ENCODE peak calls at places on chromosome 21, in six cellular contexts. One of them, this sample, is unnamed.

GRCh38 chr21:30480145-30480544 is at the start of gene KRTAP19-1:
- DNase-seq in stomach: no peak
- DNase-seq in endothelial cell of umbilical vein: no peak
- DNase-seq in suprapubic skin: no peak
- DNase-seq in esophagus muscularis mucosa: no peak
- DNase-seq in GM23338: no peak
- DNase-seq in this sample: no peak

GRCh38 chr21:41149199-41149598 is 18.8 kb upstream of the BACE2 start:
- DNase-seq in stomach: no peak
- DNase-seq in endothelial cell of umbilical vein: no peak
- DNase-seq in suprapubic skin: no peak
- DNase-seq in esophagus muscularis mucosa: no peak
- DNase-seq in GM23338: no peak
- DNase-seq in this sample: no peak

GRCh38 chr21:37658994-37659458 is 257.2 kb downstream of the KCNJ6 start:
- DNase-seq in stomach: no peak
- DNase-seq in endothelial cell of umbilical vein: peak; percentile 95
- DNase-seq in suprapubic skin: no peak
- DNase-seq in esophagus muscularis mucosa: no peak
- DNase-seq in GM23338: no peak
- DNase-seq in this sample: no peak

GRCh38 chr21:16865612-16866011 is 647.2 kb upstream of the CXADR start:
- DNase-seq in stomach: no peak
- DNase-seq in endothelial cell of umbilical vein: no peak
- DNase-seq in suprapubic skin: no peak
- DNase-seq in esophagus muscularis mucosa: no peak
- DNase-seq in GM23338: no peak
- DNase-seq in this sample: no peak

GRCh38 chr21:26881504-26882228 is 36.5 kb upstream of the ADAMTS1 start:
- DNase-seq in stomach: no peak
- DNase-seq in endothelial cell of umbilical vein: peak; percentile 39
- DNase-seq in suprapubic skin: no peak
- DNase-seq in esophagus muscularis mucosa: no peak
- DNase-seq in GM23338: peak; percentile 44
- DNase-seq in this sample: no peak

GRCh38 chr21:24007592-24007991 is 1599.7 kb downstream of the MRPL39 start:
- DNase-seq in stomach: no peak
- DNase-seq in endothelial cell of umbilical vein: no peak
- DNase-seq in suprapubic skin: no peak
- DNase-seq in esophagus muscularis mucosa: no peak
- DNase-seq in GM23338: no peak
- DNase-seq in this sample: no peak

GRCh38 chr21:31580866-31581276 is 78.6 kb upstream of the SOD1 start:
- DNase-seq in stomach: peak; percentile 75
- DNase-seq in endothelial cell of umbilical vein: peak; percentile 60
- DNase-seq in suprapubic skin: no peak
- DNase-seq in esophagus muscularis mucosa: no peak
- DNase-seq in GM23338: peak; percentile 86
- DNase-seq in this sample: no peak

GRCh38 chr21:20802631-20803260 is 195.5 kb upstream of the NCAM2 start:
- DNase-seq in stomach: no peak
- DNase-seq in endothelial cell of umbilical vein: no peak
- DNase-seq in suprapubic skin: no peak
- DNase-seq in esophagus muscularis mucosa: no peak
- DNase-seq in GM23338: no peak
- DNase-seq in this sample: no peak

GRCh38 chr21:40351006-40351405 is 483.8 kb downstream of the PCP4 start:
- DNase-seq in stomach: no peak
- DNase-seq in endothelial cell of umbilical vein: no peak
- DNase-seq in suprapubic skin: no peak
- DNase-seq in esophagus muscularis mucosa: no peak
- DNase-seq in GM23338: no peak
- DNase-seq in this sample: no peak

GRCh38 chr21:15010645-15011044 is 54.2 kb downstream of the NRIP1 start:
- DNase-seq in stomach: no peak
- DNase-seq in endothelial cell of umbilical vein: no peak
- DNase-seq in suprapubic skin: no peak
- DNase-seq in esophagus muscularis mucosa: no peak
- DNase-seq in GM23338: no peak
- DNase-seq in this sample: no peak

GRCh38 chr21:35428489-35428888 is 379.4 kb upstream of the RUNX1 start:
- DNase-seq in stomach: no peak
- DNase-seq in endothelial cell of umbilical vein: no peak
- DNase-seq in suprapubic skin: peak; percentile 61
- DNase-seq in esophagus muscularis mucosa: no peak
- DNase-seq in GM23338: peak; percentile 16
- DNase-seq in this sample: no peak

GRCh38 chr21:15365751-15366392 is 301.1 kb upstream of the NRIP1 start:
- DNase-seq in stomach: no peak
- DNase-seq in endothelial cell of umbilical vein: no peak
- DNase-seq in suprapubic skin: no peak
- DNase-seq in esophagus muscularis mucosa: no peak
- DNase-seq in GM23338: peak; percentile 37
- DNase-seq in this sample: no peak

GRCh38 chr21:41141031-41141457 is 26.9 kb upstream of the BACE2 start:
- DNase-seq in stomach: no peak
- DNase-seq in endothelial cell of umbilical vein: peak; percentile 40
- DNase-seq in suprapubic skin: no peak
- DNase-seq in esophagus muscularis mucosa: no peak
- DNase-seq in GM23338: no peak
- DNase-seq in this sample: no peak

GRCh38 chr21:34834307-34834706 is 165.5 kb downstream of the CLIC6 start:
- DNase-seq in stomach: no peak
- DNase-seq in endothelial cell of umbilical vein: no peak
- DNase-seq in suprapubic skin: no peak
- DNase-seq in esophagus muscularis mucosa: no peak
- DNase-seq in GM23338: no peak
- DNase-seq in this sample: no peak

GRCh38 chr21:28644762-28645161 is 347.9 kb downstream of the LTN1 start:
- DNase-seq in stomach: no peak
- DNase-seq in endothelial cell of umbilical vein: no peak
- DNase-seq in suprapubic skin: no peak
- DNase-seq in esophagus muscularis mucosa: no peak
- DNase-seq in GM23338: no peak
- DNase-seq in this sample: no peak

GRCh38 chr21:38136201-38136600 is 120.6 kb upstream of the KCNJ15 start:
- DNase-seq in stomach: no peak
- DNase-seq in endothelial cell of umbilical vein: no peak
- DNase-seq in suprapubic skin: no peak
- DNase-seq in esophagus muscularis mucosa: no peak
- DNase-seq in GM23338: no peak
- DNase-seq in this sample: no peak

GRCh38 chr21:34684174-34684876 is 15.5 kb downstream of the CLIC6 start:
- DNase-seq in stomach: no peak
- DNase-seq in endothelial cell of umbilical vein: no peak
- DNase-seq in suprapubic skin: no peak
- DNase-seq in esophagus muscularis mucosa: no peak
- DNase-seq in GM23338: no peak
- DNase-seq in this sample: no peak

GRCh38 chr21:37849703-37850102 is 66.6 kb downstream of the KCNJ6 start:
- DNase-seq in stomach: no peak
- DNase-seq in endothelial cell of umbilical vein: peak; percentile 41
- DNase-seq in suprapubic skin: no peak
- DNase-seq in esophagus muscularis mucosa: no peak
- DNase-seq in GM23338: peak; percentile 47
- DNase-seq in this sample: no peak

GRCh38 chr21:46361937-46362336 is 38.0 kb downstream of the PCNT start:
- DNase-seq in stomach: no peak
- DNase-seq in endothelial cell of umbilical vein: no peak
- DNase-seq in suprapubic skin: no peak
- DNase-seq in esophagus muscularis mucosa: no peak
- DNase-seq in GM23338: no peak
- DNase-seq in this sample: no peak

GRCh38 chr21:14273736-14274538 is 58.0 kb downstream of the RBM11 start:
- DNase-seq in stomach: peak; percentile 44
- DNase-seq in endothelial cell of umbilical vein: no peak
- DNase-seq in suprapubic skin: peak; percentile 65
- DNase-seq in esophagus muscularis mucosa: no peak
- DNase-seq in GM23338: peak; percentile 72
- DNase-seq in this sample: peak; percentile 62

GRCh38 chr21:38797470-38797869 is 8.3 kb upstream of the ETS2 start:
- DNase-seq in stomach: no peak
- DNase-seq in endothelial cell of umbilical vein: no peak
- DNase-seq in suprapubic skin: no peak
- DNase-seq in esophagus muscularis mucosa: no peak
- DNase-seq in GM23338: no peak
- DNase-seq in this sample: no peak

GRCh38 chr21:46226920-46227599 is 1.5 kb downstream of the LSS start:
- DNase-seq in stomach: no peak
- DNase-seq in endothelial cell of umbilical vein: no peak
- DNase-seq in suprapubic skin: peak; percentile 60
- DNase-seq in esophagus muscularis mucosa: no peak
- DNase-seq in GM23338: no peak
- DNase-seq in this sample: no peak

GRCh38 chr21:22575165-22575584 is 1577.0 kb downstream of the NCAM2 start:
- DNase-seq in stomach: no peak
- DNase-seq in endothelial cell of umbilical vein: peak; percentile 93
- DNase-seq in suprapubic skin: no peak
- DNase-seq in esophagus muscularis mucosa: no peak
- DNase-seq in GM23338: peak; percentile 72
- DNase-seq in this sample: no peak

GRCh38 chr21:45995686-45996179 is 14.2 kb downstream of the COL6A1 start:
- DNase-seq in stomach: peak; percentile 19
- DNase-seq in endothelial cell of umbilical vein: no peak
- DNase-seq in suprapubic skin: no peak
- DNase-seq in esophagus muscularis mucosa: no peak
- DNase-seq in GM23338: no peak
- DNase-seq in this sample: peak; percentile 15

DNA sequence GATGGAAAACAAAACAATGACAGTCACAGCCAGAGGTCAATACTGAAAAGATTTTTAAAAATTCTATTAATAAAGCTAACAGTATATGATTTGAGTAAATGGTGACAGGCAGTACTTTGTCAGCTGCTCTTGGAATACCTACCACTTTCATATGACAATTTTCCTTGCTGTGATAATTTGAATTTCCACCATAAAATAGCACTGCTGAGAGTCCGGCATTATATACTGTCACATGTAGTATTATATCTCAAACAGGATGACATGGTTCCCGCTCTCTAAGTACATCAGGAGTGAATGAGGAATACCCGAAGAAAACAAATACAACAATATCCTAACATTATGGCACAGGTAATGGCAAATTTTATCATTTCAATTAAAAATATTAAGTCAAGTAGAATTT is 146.8 kb upstream of the TMPRSS15 start:
- DNase-seq in stomach: no peak
- DNase-seq in endothelial cell of umbilical vein: no peak
- DNase-seq in suprapubic skin: no peak
- DNase-seq in esophagus muscularis mucosa: no peak
- DNase-seq in GM23338: no peak
- DNase-seq in this sample: no peak
- TF ChIP-seq POLR2AphosphoS5 in stomach: no peak
- TF ChIP-seq POLR2AphosphoS5 in endothelial cell of umbilical vein: no peak
- TF ChIP-seq POLR2AphosphoS5 in suprapubic skin: no peak
- TF ChIP-seq POLR2AphosphoS5 in esophagus muscularis mucosa: no peak
- TF ChIP-seq POLR2AphosphoS5 in GM23338: no peak
- TF ChIP-seq POLR2AphosphoS5 in this sample: no peak

DNA sequence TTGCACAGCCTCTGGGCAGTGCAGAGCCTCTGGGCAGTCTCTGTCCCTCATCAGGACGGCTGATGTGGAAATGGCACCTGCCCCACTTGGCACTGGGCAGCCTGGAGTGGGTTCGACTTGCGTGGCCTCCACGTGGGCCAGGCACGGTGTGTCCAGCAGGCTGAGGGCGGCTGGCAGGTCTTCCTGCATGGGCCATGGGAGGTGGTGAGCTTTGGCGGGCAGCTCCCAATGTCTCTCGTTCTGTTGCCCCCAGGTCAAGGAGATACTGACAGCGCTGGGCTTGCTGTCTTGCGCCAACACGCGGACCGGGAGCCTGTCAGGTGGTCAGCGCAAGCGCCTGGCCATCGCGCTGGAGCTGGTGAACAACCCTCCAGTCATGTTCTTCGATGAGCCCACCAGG is 33.2 kb downstream of the TFF3 start:
- DNase-seq in stomach: no peak
- DNase-seq in endothelial cell of umbilical vein: no peak
- DNase-seq in suprapubic skin: no peak
- DNase-seq in esophagus muscularis mucosa: no peak
- DNase-seq in GM23338: no peak
- DNase-seq in this sample: no peak
- TF ChIP-seq POLR2AphosphoS5 in stomach: no peak
- TF ChIP-seq POLR2AphosphoS5 in endothelial cell of umbilical vein: no peak
- TF ChIP-seq POLR2AphosphoS5 in suprapubic skin: no peak
- TF ChIP-seq POLR2AphosphoS5 in esophagus muscularis mucosa: no peak
- TF ChIP-seq POLR2AphosphoS5 in GM23338: no peak
- TF ChIP-seq POLR2AphosphoS5 in this sample: no peak

DNA sequence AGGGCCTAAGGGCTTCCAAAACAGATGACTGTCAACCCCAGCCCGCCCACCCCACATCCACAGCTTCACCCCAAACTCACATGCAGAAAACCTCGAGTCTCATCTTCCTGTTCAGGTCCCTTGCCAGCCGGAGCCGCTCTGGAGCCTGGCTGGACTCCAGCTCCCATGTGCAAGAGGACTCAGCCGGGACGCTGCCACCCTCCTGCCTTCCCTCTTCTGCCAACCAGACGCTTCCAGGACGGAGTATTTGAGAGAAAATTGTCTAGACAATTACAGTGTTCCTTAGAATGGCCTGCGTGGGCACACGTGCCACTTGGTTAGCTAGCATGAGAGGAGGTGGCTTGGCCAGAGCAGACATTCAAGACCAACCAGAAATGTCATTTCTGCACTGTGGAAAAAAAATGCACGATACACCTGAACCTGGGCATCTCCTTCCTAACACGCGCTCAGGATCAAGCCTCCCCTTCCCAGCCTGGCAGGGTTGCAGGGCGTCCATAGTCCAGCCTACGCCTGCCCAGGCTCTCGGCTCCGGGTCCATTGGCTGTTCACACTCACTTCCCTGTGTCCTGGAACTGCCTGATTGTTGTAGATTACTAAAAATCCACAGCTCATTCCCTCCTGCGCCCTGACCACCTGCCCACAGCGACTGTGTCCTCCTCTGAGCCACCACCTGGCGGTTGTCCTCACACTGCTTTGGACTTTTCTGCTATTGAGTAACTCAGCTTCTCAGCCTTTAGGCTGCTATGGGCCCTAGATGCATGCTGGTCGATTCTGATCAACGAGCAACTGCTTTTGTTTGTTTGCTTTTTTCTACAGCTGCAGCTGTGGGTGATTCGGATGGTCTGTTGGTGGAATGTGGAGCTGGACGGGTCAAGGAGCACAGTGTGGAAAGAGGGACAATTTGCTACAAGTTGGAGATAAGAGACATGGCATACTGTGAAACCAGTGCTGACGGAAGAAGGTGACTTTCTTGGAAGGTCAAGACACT is at the start of gene CLDN14:
- DNase-seq in stomach: peak; percentile 65
- DNase-seq in endothelial cell of umbilical vein: no peak
- DNase-seq in suprapubic skin: no peak
- DNase-seq in esophagus muscularis mucosa: no peak
- DNase-seq in GM23338: no peak
- DNase-seq in this sample: peak; percentile 33
- TF ChIP-seq POLR2AphosphoS5 in stomach: no peak
- TF ChIP-seq POLR2AphosphoS5 in endothelial cell of umbilical vein: no peak
- TF ChIP-seq POLR2AphosphoS5 in suprapubic skin: no peak
- TF ChIP-seq POLR2AphosphoS5 in esophagus muscularis mucosa: no peak
- TF ChIP-seq POLR2AphosphoS5 in GM23338: no peak
- TF ChIP-seq POLR2AphosphoS5 in this sample: no peak

DNA sequence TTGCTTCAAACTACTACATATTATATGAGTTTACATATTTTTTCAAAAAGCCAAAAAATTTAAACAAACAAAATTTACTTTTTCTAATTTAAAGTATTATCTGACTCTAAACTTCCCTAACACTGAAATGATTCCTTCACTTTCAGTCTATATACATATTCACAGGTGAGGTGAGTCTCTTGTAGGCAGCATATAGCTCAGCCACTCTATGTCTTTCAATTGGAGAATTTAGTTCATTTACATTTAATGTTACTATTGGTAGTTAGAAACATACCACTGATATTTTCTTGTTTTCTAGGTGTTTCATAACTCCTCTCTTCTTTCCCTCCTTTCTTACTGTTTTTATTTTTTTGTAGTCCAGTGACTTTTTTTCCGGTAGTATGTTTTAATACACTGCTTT is 387.1 kb downstream of the MRPL39 start:
- DNase-seq in stomach: no peak
- DNase-seq in endothelial cell of umbilical vein: no peak
- DNase-seq in suprapubic skin: no peak
- DNase-seq in esophagus muscularis mucosa: no peak
- DNase-seq in GM23338: no peak
- DNase-seq in this sample: no peak
- TF ChIP-seq POLR2AphosphoS5 in stomach: no peak
- TF ChIP-seq POLR2AphosphoS5 in endothelial cell of umbilical vein: no peak
- TF ChIP-seq POLR2AphosphoS5 in suprapubic skin: no peak
- TF ChIP-seq POLR2AphosphoS5 in esophagus muscularis mucosa: no peak
- TF ChIP-seq POLR2AphosphoS5 in GM23338: no peak
- TF ChIP-seq POLR2AphosphoS5 in this sample: no peak